ENCODE peak calls at places on chromosomes 16 and 17, in seven cellular contexts. U, Y, T, R, J, D and L are unnamed samples.
A peak's percentile ranks its signal among the peaks of the same experiment; 100 is the strongest.

GRCh38 chr17:62627904-62628603 is 584 bp downstream of the MRC2 start:
- DNase-seq in U (no peak), Y (no peak), T (peak; percentile 77), R (peak; percentile 54), J (no peak), D (peak; percentile 55), L (no peak)

GRCh38 chr17:16480995-16481394 is 11.0 kb downstream of the LRRC75A start:
- DNase-seq in U (no peak), Y (no peak), T (no peak), R (no peak), J (no peak), D (no peak), L (no peak)

GRCh38 chr16:57564571-57565270 is 22.3 kb downstream of the ADGRG5 start:
- DNase-seq in U (no peak), Y (no peak), T (peak; percentile 41), R (peak; percentile 43), J (no peak), D (no peak), L (peak; percentile 50)

GRCh38 chr17:21183468-21183867 is 30.5 kb downstream of the TMEM11 start:
- DNase-seq in U (no peak), Y (no peak), T (no peak), R (no peak), J (no peak), D (no peak), L (no peak)

GRCh38 chr16:30394603-30395154 is 541 bp upstream of the ZNF48 start:
- DNase-seq in U (no peak), Y (no peak), T (peak; percentile 25), R (peak; percentile 52), J (no peak), D (no peak), L (no peak)

GRCh38 chr17:81329279-81329926 is 34.3 kb upstream of the SLC38A10 start:
- DNase-seq in U (no peak), Y (no peak), T (peak; percentile 88), R (peak; percentile 76), J (peak; percentile 92), D (no peak), L (no peak)

GRCh38 chr16:88264641-88265285 is 118.0 kb upstream of the ZNF469 start:
- DNase-seq in U (peak; percentile 11), Y (no peak), T (peak; percentile 95), R (peak; percentile 98), J (no peak), D (peak; percentile 5), L (peak; percentile 84)

GRCh38 chr17:59764292-59764741 is 56.9 kb downstream of the VMP1 start:
- DNase-seq in U (no peak), Y (no peak), T (no peak), R (no peak), J (no peak), D (no peak), L (no peak)

GRCh38 chr16:14186007-14186953 is 115.2 kb downstream of the MRTFB start:
- DNase-seq in U (no peak), Y (no peak), T (peak; percentile 87), R (peak; percentile 51), J (peak; percentile 76), D (no peak), L (peak; percentile 76)

GRCh38 chr17:10357768-10358167 is 15.0 kb downstream of the MYH13 start:
- DNase-seq in U (no peak), Y (no peak), T (no peak), R (no peak), J (no peak), D (no peak), L (no peak)

GRCh38 chr17:1759529-1759928 is 2.3 kb upstream of the SERPINF1 start:
- DNase-seq in U (no peak), Y (no peak), T (no peak), R (no peak), J (no peak), D (no peak), L (no peak)

GRCh38 chr16:89150090-89150835 is 21.3 kb upstream of the CDH15 start:
- DNase-seq in U (no peak), Y (no peak), T (no peak), R (no peak), J (peak; percentile 26), D (no peak), L (no peak)